ENCODE peak calls at places on chromosomes 6 and 20, in ten cellular contexts. W is stimulated activated CD4-positive, alpha-beta T cell treated with anti-CD3 and anti-CD28 coated beads, Interleukin-2, amount 100 ng/mL, for 48 hours; X is uterus; Y is GM12865; K is posterior cingulate gyrus; Z is fibroblast of the aortic adventitia; P is SK-MEL-5; C is activated gamma-delta T cell treated with Interleukin-2 at 50 U/mL for 16 hours; U is hypothalamus; L is heart right ventricle. S is an unnamed sample.

GRCh38 chr6:3251462-3252314 is 7.1 kb upstream of the PSMG4 start:
- DNase-seq in X (peak), U (peak), C (peak), P (peak), Z (peak), K (peak), Y (peak), W (peak), L (peak), S (peak)

GRCh38 chr20:10521068-10521834 is 86.1 kb downstream of the SLX4IP start:
- DNase-seq in C (no peak), W (no peak), Y (no peak), P (peak), X (no peak), U (no peak), Z (peak), K (no peak), L (no peak), S (no peak)

GRCh38 chr6:161561938-161562337 is 288.1 kb upstream of the AGPAT4 start:
- DNase-seq in X (no peak), Z (no peak), C (no peak), U (no peak), L (no peak), K (no peak), P (no peak), W (no peak), Y (no peak), S (no peak)

GRCh38 chr6:138485586-138486248 is 13.6 kb downstream of the NHSL1 start:
- DNase-seq in Z (no peak), P (peak), Y (no peak), W (no peak), K (no peak), C (no peak), U (no peak), X (no peak), L (peak), S (no peak)

GRCh38 chr6:2940010-2940850 is 31.1 kb downstream of the SERPINB6 start:
- DNase-seq in P (no peak), W (peak), C (peak), U (no peak), K (no peak), X (no peak), Y (peak), Z (no peak), L (no peak), S (peak)

GRCh38 chr20:25082498-25082873 is 545 bp upstream of the VSX1 start:
- DNase-seq in P (no peak), K (no peak), W (no peak), L (no peak), Z (no peak), X (no peak), U (no peak), Y (no peak), C (no peak), S (no peak)

GRCh38 chr20:1761116-1761515 is 103.5 kb upstream of the SIRPG start:
- DNase-seq in Y (no peak), L (no peak), W (no peak), X (no peak), C (no peak), K (no peak), U (no peak), Z (peak), P (peak), S (no peak)

GRCh38 chr6:88561034-88561973 is 395.2 kb upstream of the CNR1 start:
- DNase-seq in W (no peak), L (no peak), Z (no peak), P (no peak), K (no peak), Y (peak), U (no peak), X (no peak), C (no peak), S (no peak)

GRCh38 chr20:23632711-23633573 is 4.8 kb downstream of the CST3 start:
- DNase-seq in P (no peak), W (no peak), Y (no peak), C (no peak), K (no peak), X (no peak), U (no peak), Z (no peak), L (no peak), S (no peak)

GRCh38 chr20:49477200-49477599 is 5.3 kb downstream of the KCNB1 start:
- DNase-seq in Y (no peak), L (no peak), C (no peak), Z (no peak), W (no peak), U (no peak), X (no peak), P (no peak), K (no peak), S (no peak)

GRCh38 chr6:81515562-81516453 is 236.7 kb downstream of the TENT5A start:
- DNase-seq in Y (no peak), P (peak), Z (peak), U (no peak), C (no peak), W (no peak), K (no peak), L (no peak), X (peak), S (no peak)

GRCh38 chr6:53679446-53679933 is 13.9 kb upstream of the KLHL31 start:
- DNase-seq in P (peak), C (no peak), Z (peak), W (no peak), L (no peak), Y (peak), K (no peak), U (no peak), X (no peak), S (no peak)

GRCh38 chr20:41177636-41178035 is 40.3 kb downstream of the PLCG1 start:
- DNase-seq in K (peak), L (no peak), Y (no peak), U (no peak), X (peak), W (no peak), P (no peak), Z (peak), C (no peak), S (no peak)

S was measured in colonic mucosa.